ENCODE peak calls at places on chromosomes 3 and 15, in five cellular contexts. Y is left ventricle myocardium superior; O is CD8-positive, alpha-beta T cell; E is NCI-H69; S is cardiac muscle cell. D is an unnamed sample.

GRCh38 chr3:58177747-58178527 is 32.8 kb downstream of the DNASE1L3 start:
- DNase-seq in E (peak; percentile 77), Y (peak; percentile 93), S (peak; percentile 89), O (peak; percentile 95), D (peak; percentile 96)

GRCh38 chr3:94345101-94345500 is 282.2 kb downstream of the NSUN3 start:
- DNase-seq in E (no peak), Y (no peak), O (no peak), S (no peak), D (no peak)

GRCh38 chr15:39587910-39588530 is 7.1 kb downstream of the THBS1 start:
- DNase-seq in Y (no peak), O (no peak), E (no peak), S (no peak), D (no peak)

GRCh38 chr3:52122491-52122890 is 31.7 kb downstream of the POC1A start:
- DNase-seq in Y (no peak), S (no peak), O (no peak), E (no peak), D (peak; percentile 68)

GRCh38 chr3:42802876-42803799 is 1.2 kb downstream of the HIGD1A start:
- DNase-seq in E (peak; percentile 60), Y (no peak), O (no peak), S (no peak), D (no peak)

GRCh38 chr3:47410801-47411646 is 30.2 kb downstream of the PTPN23 start:
- DNase-seq in Y (no peak), S (no peak), O (no peak), E (no peak), D (peak; percentile 73)

GRCh38 chr15:85579011-85579701 is 198.8 kb downstream of the AKAP13 start:
- DNase-seq in E (no peak), S (no peak), Y (peak; percentile 61), O (no peak), D (no peak)

GRCh38 chr15:71080705-71081104 is 34.6 kb upstream of the THSD4 start:
- DNase-seq in Y (no peak), E (no peak), S (no peak), O (no peak), D (no peak)

GRCh38 chr3:46558184-46559029 is 7.7 kb downstream of the LRRC2 start:
- DNase-seq in S (peak; percentile 59), E (peak; percentile 81), Y (peak; percentile 85), O (peak; percentile 76), D (peak; percentile 94)

GRCh38 chr3:5523125-5523524 is 335.6 kb downstream of the EDEM1 start:
- DNase-seq in O (no peak), Y (no peak), S (no peak), E (no peak), D (no peak)

GRCh38 chr3:9406856-9407626 is 9.6 kb downstream of the SETD5 start:
- DNase-seq in S (no peak), O (no peak), E (no peak), Y (no peak), D (no peak)

GRCh38 chr15:63909819-63910437 is 76.2 kb upstream of the HERC1 start:
- DNase-seq in O (no peak), Y (no peak), S (no peak), E (peak; percentile 13), D (no peak)

GRCh38 chr3:110821586-110821985 is 250.0 kb upstream of the NECTIN3 start:
- DNase-seq in O (no peak), S (no peak), Y (no peak), E (no peak), D (no peak)

D was measured in kidney.